ENCODE peak calls at places on chromosomes 7 and 10, in four cellular contexts. N is A549, Y is GM12878, R is HepG2. O is an unnamed sample.
A peak's percentile ranks its signal among the peaks of the same experiment; 100 is the strongest.

GRCh38 chr7:20310963-20311742 is 19.5 kb upstream of the ITGB8 start:
- ATAC-seq in N (peak; percentile 47), Y (peak; percentile 64), R (no peak), O (no peak)

GRCh38 chr10:133141144-133141962 is 18.7 kb upstream of the KNDC1 start:
- ATAC-seq in N (no peak), Y (no peak), R (no peak), O (no peak)

GRCh38 chr10:132584081-132584480 is 46.5 kb downstream of the INPP5A start:
- ATAC-seq in N (no peak), Y (no peak), R (no peak), O (no peak)

GRCh38 chr7:38185395-38185920 is 7.4 kb downstream of the STARD3NL start:
- ATAC-seq in N (no peak), Y (no peak), R (no peak), O (no peak)

GRCh38 chr10:98167191-98167590 is 32.7 kb downstream of the R3HCC1L start:
- ATAC-seq in N (no peak), Y (peak; percentile 77), R (no peak), O (no peak)

GRCh38 chr7:115274-115911 is 77.0 kb upstream of the FAM20C start:
- ATAC-seq in N (no peak), Y (no peak), R (no peak), O (peak; percentile 64)

GRCh38 chr7:23062452-23062851 is 43.1 kb upstream of the KLHL7 start:
- ATAC-seq in N (peak; percentile 66), Y (no peak), R (no peak), O (no peak)

GRCh38 chr7:131501422-131501821 is 55.0 kb downstream of the PODXL start:
- ATAC-seq in N (no peak), Y (peak; percentile 81), R (no peak), O (no peak)

GRCh38 chr10:95382174-95382573 is 91.4 kb upstream of the PDLIM1 start:
- ATAC-seq in N (no peak), Y (no peak), R (no peak), O (no peak)

GRCh38 chr7:80528689-80529088 is 16.8 kb upstream of the GNAT3 start:
- ATAC-seq in N (no peak), Y (no peak), R (no peak), O (no peak)

GRCh38 chr7:19107142-19107391 is 10.4 kb downstream of the TWIST1 start:
- ATAC-seq in N (no peak), Y (no peak), R (no peak), O (no peak)

GRCh38 chr7:50220280-50220679 is 84.2 kb upstream of the IKZF1 start:
- ATAC-seq in N (no peak), Y (no peak), R (no peak), O (peak; percentile 36)

GRCh38 chr10:63799511-63799910 is 278.3 kb downstream of the REEP3 start:
- ATAC-seq in N (no peak), Y (no peak), R (no peak), O (no peak)

GRCh38 chr10:114647545-114648138 is 10.4 kb downstream of the ABLIM1 start:
- ATAC-seq in N (peak; percentile 44), Y (no peak), R (no peak), O (no peak)

GRCh38 chr7:121082400-121083101 is 94.0 kb downstream of the CPED1 start:
- ATAC-seq in N (no peak), Y (no peak), R (no peak), O (no peak)

GRCh38 chr10:132904814-132905649 is 37.3 kb downstream of the CFAP46 start:
- ATAC-seq in N (no peak), Y (no peak), R (no peak), O (no peak)

GRCh38 chr10:33832124-33832787 is 497.8 kb upstream of the NRP1 start:
- ATAC-seq in N (no peak), Y (no peak), R (peak; percentile 84), O (no peak)

DNA sequence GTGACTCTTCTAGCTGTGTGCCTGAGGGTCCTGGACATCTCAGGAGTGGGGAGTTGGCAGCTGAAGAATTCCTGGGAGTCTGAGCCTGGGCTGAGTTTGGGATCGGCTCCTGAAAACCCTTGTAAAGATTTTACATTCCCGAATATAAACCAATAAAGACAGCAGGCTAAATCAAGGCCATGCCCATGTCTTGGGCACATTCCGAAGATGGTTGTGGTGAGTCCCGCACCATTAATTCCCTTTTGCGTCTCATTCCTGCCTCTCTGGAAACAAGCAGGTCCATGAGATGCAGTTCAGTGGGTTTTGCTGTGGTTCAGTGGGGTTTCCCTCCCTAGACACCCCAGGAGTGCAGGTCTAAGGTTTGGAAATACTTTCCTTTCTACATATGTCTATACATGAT is 90.9 kb downstream of the COL26A1 start:
- ATAC-seq in N (no peak), Y (no peak), R (no peak), O (no peak)
- TF ChIP-seq EP300 in N (no peak), Y (no peak), R (no peak), O (no peak)

DNA sequence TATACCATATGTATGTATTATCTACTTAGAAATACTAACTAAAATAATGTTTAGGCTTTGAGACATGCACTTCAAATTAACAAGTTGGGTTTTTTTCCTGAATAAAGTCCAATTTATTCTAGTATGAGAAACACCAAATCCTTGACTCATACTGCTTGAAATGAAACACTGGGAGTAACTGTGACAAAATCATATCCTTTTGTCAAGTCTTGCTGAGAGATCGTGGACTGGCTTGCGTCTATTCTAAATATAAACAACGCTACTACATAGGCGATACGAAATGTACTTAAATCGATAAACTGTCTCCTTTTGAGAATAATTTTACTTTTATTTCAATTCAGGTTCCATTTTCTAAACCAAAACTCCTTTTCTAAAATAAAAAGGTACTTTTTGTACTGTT is 16.3 kb downstream of the SMURF1 start:
- ATAC-seq in N (no peak), Y (no peak), R (no peak), O (no peak)
- H3K27ac ChIP-seq in N (no peak overlapping the region), Y (no peak overlapping the region), R (no peak overlapping the region), O (no peak overlapping the region)

DNA sequence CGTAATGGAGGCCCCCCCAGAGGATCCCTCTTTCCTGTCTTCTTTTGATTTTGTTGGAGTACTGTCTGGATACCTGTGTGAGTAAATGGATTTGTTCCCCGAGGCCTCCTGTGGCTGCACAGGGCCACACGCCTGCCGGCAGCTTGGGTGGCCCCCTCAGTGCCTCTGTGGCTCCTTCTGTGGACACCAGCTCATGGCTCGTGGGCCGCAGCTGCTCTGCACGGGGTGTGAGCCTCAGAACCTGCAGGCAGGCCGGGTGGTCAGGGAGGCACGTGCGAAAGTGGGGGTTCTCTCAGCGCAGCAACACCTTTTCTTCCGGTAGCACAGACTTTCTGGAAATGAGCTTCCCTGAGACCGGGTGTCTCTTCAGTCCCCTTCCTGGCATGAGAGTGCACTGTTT is 70.3 kb downstream of the WDR37 start:
- ATAC-seq in N (no peak), Y (no peak), R (no peak), O (no peak)
- TF ChIP-seq POLR2A in N (no peak), Y (no peak), R (no peak), O (no peak)

GRCh38 chr7:146053492-146053891 is 63.1 kb upstream of the CNTNAP2 start:
- ATAC-seq in N (no peak), Y (no peak), R (no peak), O (no peak)
- TF ChIP-seq EP300 in N (no peak), Y (no peak), R (no peak), O (no peak)

GRCh38 chr7:69184339-69184738 is 413.9 kb upstream of the AUTS2 start:
- ATAC-seq in N (no peak), Y (peak; percentile 69), R (no peak), O (no peak)
- H3K27ac ChIP-seq in N (no peak overlapping the region), Y (no peak overlapping the region), R (no peak overlapping the region), O (no peak overlapping the region)

GRCh38 chr7:135509839-135510602 is at the start of gene CNOT4:
- ATAC-seq in N (peak; percentile 97), Y (peak; percentile 93), R (peak; percentile 96), O (peak; percentile 99)
- TF ChIP-seq POLR2A in N (peak; percentile 81), Y (peak; percentile 89), R (peak; percentile 78), O (peak; percentile 26)